ENCODE peak calls at places on chromosomes 11 and 22, in seven cellular contexts. B is iPS DF 19.7, O is EL, H is stromal cell of bone marrow, R is NCI-H774, W is left colon, M is Caco-2. Q is an unnamed sample.

GRCh38 chr11:111944139-111944538 is 7.0 kb downstream of the DIXDC1 start:
- DNase-seq in M (peak), B (no peak), O (peak), W (no peak), H (peak), R (no peak), Q (no peak)

GRCh38 chr11:43693731-43694130 is 13.2 kb downstream of the HSD17B12 start:
- DNase-seq in B (no peak), H (no peak), R (no peak), O (no peak), M (no peak), W (no peak), Q (no peak)

GRCh38 chr22:26476705-26477340 is 6.8 kb downstream of the HPS4 start:
- DNase-seq in W (no peak), B (no peak), M (no peak), O (peak), R (no peak), H (no peak), Q (no peak)

GRCh38 chr11:32333335-32333991 is 101.9 kb downstream of the WT1 start:
- DNase-seq in R (no peak), O (peak), H (peak), M (no peak), B (peak), W (peak), Q (peak)

GRCh38 chr11:99554232-99554903 is 533.6 kb downstream of the CNTN5 start:
- DNase-seq in B (no peak), W (no peak), H (no peak), M (no peak), R (no peak), O (no peak), Q (no peak)

GRCh38 chr11:132114185-132114584 is 743.8 kb downstream of the NTM start:
- DNase-seq in B (no peak), R (peak), H (no peak), O (no peak), W (no peak), M (peak), Q (no peak)

GRCh38 chr22:36770946-36771340 is 5.0 kb downstream of the IFT27 start:
- DNase-seq in W (no peak), B (no peak), H (no peak), M (no peak), O (no peak), R (no peak), Q (no peak)

GRCh38 chr11:111975076-111975806 is 38.1 kb downstream of the DIXDC1 start:
- DNase-seq in W (no peak), O (peak), M (peak), H (no peak), R (no peak), B (no peak), Q (no peak)

Q was measured in lung.